ENCODE peak calls at places on chromosomes 3 and 15, in five cellular contexts. One of them, this sample, is unnamed.

GRCh38 chr3:31890742-31891469 is 90.2 kb downstream of the OSBPL10 start:
- DNase-seq in IMR-90: no peak
- DNase-seq in PC-9: no peak
- DNase-seq in activated naive CD8-positive, alpha-beta T cell treated with anti-CD3 and anti-CD28 coated beads, Interleukin-2, amount 50 U/mL, for 24 hours: no peak
- DNase-seq in fibroblast of pulmonary artery: no peak
- DNase-seq in this sample: no peak

GRCh38 chr15:31487811-31488436 is 161.3 kb downstream of the KLF13 start:
- DNase-seq in PC-9: no peak
- DNase-seq in activated naive CD8-positive, alpha-beta T cell treated with anti-CD3 and anti-CD28 coated beads, Interleukin-2, amount 50 U/mL, for 24 hours: peak
- DNase-seq in fibroblast of pulmonary artery: peak
- DNase-seq in IMR-90: peak
- DNase-seq in this sample: no peak

GRCh38 chr3:161503271-161503670 is 6.7 kb downstream of the OTOL1 start:
- DNase-seq in fibroblast of pulmonary artery: no peak
- DNase-seq in PC-9: no peak
- DNase-seq in activated naive CD8-positive, alpha-beta T cell treated with anti-CD3 and anti-CD28 coated beads, Interleukin-2, amount 50 U/mL, for 24 hours: no peak
- DNase-seq in IMR-90: no peak
- DNase-seq in this sample: no peak

GRCh38 chr3:137110392-137110996 is 152.7 kb downstream of the IL20RB start:
- DNase-seq in PC-9: no peak
- DNase-seq in IMR-90: peak
- DNase-seq in fibroblast of pulmonary artery: peak
- DNase-seq in activated naive CD8-positive, alpha-beta T cell treated with anti-CD3 and anti-CD28 coated beads, Interleukin-2, amount 50 U/mL, for 24 hours: no peak
- DNase-seq in this sample: no peak

GRCh38 chr3:33855884-33856546 is 57.6 kb downstream of the PDCD6IP start:
- DNase-seq in activated naive CD8-positive, alpha-beta T cell treated with anti-CD3 and anti-CD28 coated beads, Interleukin-2, amount 50 U/mL, for 24 hours: no peak
- DNase-seq in IMR-90: no peak
- DNase-seq in fibroblast of pulmonary artery: peak
- DNase-seq in PC-9: no peak
- DNase-seq in this sample: no peak

GRCh38 chr15:69723404-69724097 is 270.9 kb downstream of the RPLP1 start:
- DNase-seq in PC-9: no peak
- DNase-seq in fibroblast of pulmonary artery: no peak
- DNase-seq in activated naive CD8-positive, alpha-beta T cell treated with anti-CD3 and anti-CD28 coated beads, Interleukin-2, amount 50 U/mL, for 24 hours: no peak
- DNase-seq in IMR-90: no peak
- DNase-seq in this sample: peak

GRCh38 chr3:170196833-170197232 is 15.3 kb upstream of the PHC3 start:
- DNase-seq in activated naive CD8-positive, alpha-beta T cell treated with anti-CD3 and anti-CD28 coated beads, Interleukin-2, amount 50 U/mL, for 24 hours: no peak
- DNase-seq in PC-9: peak
- DNase-seq in fibroblast of pulmonary artery: no peak
- DNase-seq in IMR-90: peak
- DNase-seq in this sample: no peak

GRCh38 chr15:70385052-70385451 is 287.3 kb upstream of the TLE3 start:
- DNase-seq in PC-9: no peak
- DNase-seq in IMR-90: no peak
- DNase-seq in fibroblast of pulmonary artery: no peak
- DNase-seq in activated naive CD8-positive, alpha-beta T cell treated with anti-CD3 and anti-CD28 coated beads, Interleukin-2, amount 50 U/mL, for 24 hours: no peak
- DNase-seq in this sample: no peak

GRCh38 chr15:91561371-91562100 is 292.0 kb upstream of the SLCO3A1 start:
- DNase-seq in IMR-90: peak
- DNase-seq in activated naive CD8-positive, alpha-beta T cell treated with anti-CD3 and anti-CD28 coated beads, Interleukin-2, amount 50 U/mL, for 24 hours: no peak
- DNase-seq in fibroblast of pulmonary artery: peak
- DNase-seq in PC-9: peak
- DNase-seq in this sample: no peak

GRCh38 chr3:46922871-46923558 is 45.5 kb downstream of the PTH1R start:
- DNase-seq in fibroblast of pulmonary artery: no peak
- DNase-seq in IMR-90: no peak
- DNase-seq in activated naive CD8-positive, alpha-beta T cell treated with anti-CD3 and anti-CD28 coated beads, Interleukin-2, amount 50 U/mL, for 24 hours: no peak
- DNase-seq in PC-9: no peak
- DNase-seq in this sample: peak

GRCh38 chr3:4703054-4703480 is 209.9 kb downstream of the ITPR1 start:
- DNase-seq in PC-9: no peak
- DNase-seq in fibroblast of pulmonary artery: peak
- DNase-seq in IMR-90: peak
- DNase-seq in activated naive CD8-positive, alpha-beta T cell treated with anti-CD3 and anti-CD28 coated beads, Interleukin-2, amount 50 U/mL, for 24 hours: no peak
- DNase-seq in this sample: no peak

GRCh38 chr3:42066516-42067181 is 24.5 kb upstream of the TRAK1 start:
- DNase-seq in fibroblast of pulmonary artery: peak
- DNase-seq in IMR-90: peak
- DNase-seq in activated naive CD8-positive, alpha-beta T cell treated with anti-CD3 and anti-CD28 coated beads, Interleukin-2, amount 50 U/mL, for 24 hours: no peak
- DNase-seq in PC-9: no peak
- DNase-seq in this sample: no peak

GRCh38 chr3:126125781-126126251 is 41.9 kb upstream of the SLC41A3 start:
- DNase-seq in IMR-90: no peak
- DNase-seq in PC-9: no peak
- DNase-seq in fibroblast of pulmonary artery: no peak
- DNase-seq in activated naive CD8-positive, alpha-beta T cell treated with anti-CD3 and anti-CD28 coated beads, Interleukin-2, amount 50 U/mL, for 24 hours: no peak
- DNase-seq in this sample: peak

GRCh38 chr3:141285570-141285969 is 53.9 kb downstream of the PXYLP1 start:
- DNase-seq in fibroblast of pulmonary artery: no peak
- DNase-seq in activated naive CD8-positive, alpha-beta T cell treated with anti-CD3 and anti-CD28 coated beads, Interleukin-2, amount 50 U/mL, for 24 hours: no peak
- DNase-seq in PC-9: no peak
- DNase-seq in IMR-90: no peak
- DNase-seq in this sample: no peak

GRCh38 chr3:17014286-17014685 is 129.5 kb downstream of the PLCL2 start:
- DNase-seq in activated naive CD8-positive, alpha-beta T cell treated with anti-CD3 and anti-CD28 coated beads, Interleukin-2, amount 50 U/mL, for 24 hours: no peak
- DNase-seq in IMR-90: no peak
- DNase-seq in fibroblast of pulmonary artery: no peak
- DNase-seq in PC-9: no peak
- DNase-seq in this sample: no peak

GRCh38 chr15:71275566-71276354 is 160.5 kb downstream of the THSD4 start:
- DNase-seq in PC-9: no peak
- DNase-seq in fibroblast of pulmonary artery: no peak
- DNase-seq in activated naive CD8-positive, alpha-beta T cell treated with anti-CD3 and anti-CD28 coated beads, Interleukin-2, amount 50 U/mL, for 24 hours: no peak
- DNase-seq in IMR-90: no peak
- DNase-seq in this sample: no peak

GRCh38 chr3:50604110-50604621 is 7.4 kb downstream of the CISH start:
- DNase-seq in IMR-90: no peak
- DNase-seq in fibroblast of pulmonary artery: no peak
- DNase-seq in activated naive CD8-positive, alpha-beta T cell treated with anti-CD3 and anti-CD28 coated beads, Interleukin-2, amount 50 U/mL, for 24 hours: peak
- DNase-seq in PC-9: no peak
- DNase-seq in this sample: no peak

GRCh38 chr15:81378438-81378837 is 4.4 kb upstream of the TMC3 start:
- DNase-seq in fibroblast of pulmonary artery: no peak
- DNase-seq in activated naive CD8-positive, alpha-beta T cell treated with anti-CD3 and anti-CD28 coated beads, Interleukin-2, amount 50 U/mL, for 24 hours: no peak
- DNase-seq in IMR-90: no peak
- DNase-seq in PC-9: no peak
- DNase-seq in this sample: no peak

GRCh38 chr3:138356666-138357409 is 8.5 kb downstream of the MRAS start:
- DNase-seq in IMR-90: no peak
- DNase-seq in fibroblast of pulmonary artery: no peak
- DNase-seq in activated naive CD8-positive, alpha-beta T cell treated with anti-CD3 and anti-CD28 coated beads, Interleukin-2, amount 50 U/mL, for 24 hours: no peak
- DNase-seq in PC-9: no peak
- DNase-seq in this sample: no peak

GRCh38 chr3:107796786-107797185 is 274.0 kb downstream of the BBX start:
- DNase-seq in activated naive CD8-positive, alpha-beta T cell treated with anti-CD3 and anti-CD28 coated beads, Interleukin-2, amount 50 U/mL, for 24 hours: no peak
- DNase-seq in IMR-90: peak
- DNase-seq in fibroblast of pulmonary artery: peak
- DNase-seq in PC-9: peak
- DNase-seq in this sample: no peak

GRCh38 chr3:169241575-169241927 is 422.0 kb downstream of the MECOM start:
- DNase-seq in IMR-90: peak
- DNase-seq in fibroblast of pulmonary artery: peak
- DNase-seq in activated naive CD8-positive, alpha-beta T cell treated with anti-CD3 and anti-CD28 coated beads, Interleukin-2, amount 50 U/mL, for 24 hours: no peak
- DNase-seq in PC-9: no peak
- DNase-seq in this sample: no peak

GRCh38 chr15:99454941-99455795 is 110.6 kb upstream of the MEF2A start:
- DNase-seq in PC-9: peak
- DNase-seq in fibroblast of pulmonary artery: peak
- DNase-seq in IMR-90: peak
- DNase-seq in activated naive CD8-positive, alpha-beta T cell treated with anti-CD3 and anti-CD28 coated beads, Interleukin-2, amount 50 U/mL, for 24 hours: no peak
- DNase-seq in this sample: peak

GRCh38 chr3:13501056-13501455 is 20.9 kb downstream of the HDAC11 start:
- DNase-seq in IMR-90: no peak
- DNase-seq in fibroblast of pulmonary artery: no peak
- DNase-seq in activated naive CD8-positive, alpha-beta T cell treated with anti-CD3 and anti-CD28 coated beads, Interleukin-2, amount 50 U/mL, for 24 hours: no peak
- DNase-seq in PC-9: no peak
- DNase-seq in this sample: no peak

GRCh38 chr3:161305095-161305991 is 66.0 kb downstream of the SPTSSB start:
- DNase-seq in IMR-90: peak
- DNase-seq in fibroblast of pulmonary artery: peak
- DNase-seq in PC-9: no peak
- DNase-seq in activated naive CD8-positive, alpha-beta T cell treated with anti-CD3 and anti-CD28 coated beads, Interleukin-2, amount 50 U/mL, for 24 hours: no peak
- DNase-seq in this sample: no peak

GRCh38 chr15:77584201-77584600 is 48.5 kb downstream of the LINGO1 start:
- DNase-seq in PC-9: no peak
- DNase-seq in fibroblast of pulmonary artery: no peak
- DNase-seq in activated naive CD8-positive, alpha-beta T cell treated with anti-CD3 and anti-CD28 coated beads, Interleukin-2, amount 50 U/mL, for 24 hours: no peak
- DNase-seq in IMR-90: no peak
- DNase-seq in this sample: no peak

GRCh38 chr3:11764931-11765363 is 81.7 kb downstream of the TAMM41 start:
- DNase-seq in IMR-90: peak
- DNase-seq in activated naive CD8-positive, alpha-beta T cell treated with anti-CD3 and anti-CD28 coated beads, Interleukin-2, amount 50 U/mL, for 24 hours: peak
- DNase-seq in fibroblast of pulmonary artery: peak
- DNase-seq in PC-9: peak
- DNase-seq in this sample: no peak

GRCh38 chr3:149717391-149718056 is 34.8 kb downstream of the COMMD2 start:
- DNase-seq in activated naive CD8-positive, alpha-beta T cell treated with anti-CD3 and anti-CD28 coated beads, Interleukin-2, amount 50 U/mL, for 24 hours: peak
- DNase-seq in IMR-90: peak
- DNase-seq in fibroblast of pulmonary artery: peak
- DNase-seq in PC-9: peak
- DNase-seq in this sample: no peak

GRCh38 chr15:59255647-59256380 is 49.2 kb downstream of the LDHAL6B start:
- DNase-seq in activated naive CD8-positive, alpha-beta T cell treated with anti-CD3 and anti-CD28 coated beads, Interleukin-2, amount 50 U/mL, for 24 hours: peak
- DNase-seq in fibroblast of pulmonary artery: no peak
- DNase-seq in PC-9: peak
- DNase-seq in IMR-90: peak
- DNase-seq in this sample: no peak

GRCh38 chr3:184703657-184704056 is 8.2 kb downstream of the MAGEF1 start:
- DNase-seq in IMR-90: no peak
- DNase-seq in fibroblast of pulmonary artery: no peak
- DNase-seq in PC-9: no peak
- DNase-seq in activated naive CD8-positive, alpha-beta T cell treated with anti-CD3 and anti-CD28 coated beads, Interleukin-2, amount 50 U/mL, for 24 hours: no peak
- DNase-seq in this sample: no peak

GRCh38 chr3:100042144-100042543 is 72.2 kb downstream of the FILIP1L start:
- DNase-seq in IMR-90: peak
- DNase-seq in fibroblast of pulmonary artery: peak
- DNase-seq in activated naive CD8-positive, alpha-beta T cell treated with anti-CD3 and anti-CD28 coated beads, Interleukin-2, amount 50 U/mL, for 24 hours: no peak
- DNase-seq in PC-9: peak
- DNase-seq in this sample: no peak

GRCh38 chr3:11716576-11717250 is 73.0 kb upstream of the VGLL4 start:
- DNase-seq in PC-9: no peak
- DNase-seq in IMR-90: no peak
- DNase-seq in activated naive CD8-positive, alpha-beta T cell treated with anti-CD3 and anti-CD28 coated beads, Interleukin-2, amount 50 U/mL, for 24 hours: no peak
- DNase-seq in fibroblast of pulmonary artery: no peak
- DNase-seq in this sample: no peak

GRCh38 chr15:52788099-52788986 is 1.8 kb downstream of the ONECUT1 start:
- DNase-seq in fibroblast of pulmonary artery: no peak
- DNase-seq in activated naive CD8-positive, alpha-beta T cell treated with anti-CD3 and anti-CD28 coated beads, Interleukin-2, amount 50 U/mL, for 24 hours: no peak
- DNase-seq in PC-9: no peak
- DNase-seq in IMR-90: no peak
- DNase-seq in this sample: no peak

GRCh38 chr3:57004154-57004730 is 56.2 kb upstream of the SPATA12 start:
- DNase-seq in fibroblast of pulmonary artery: no peak
- DNase-seq in IMR-90: no peak
- DNase-seq in PC-9: no peak
- DNase-seq in activated naive CD8-positive, alpha-beta T cell treated with anti-CD3 and anti-CD28 coated beads, Interleukin-2, amount 50 U/mL, for 24 hours: no peak
- DNase-seq in this sample: no peak

GRCh38 chr15:75620776-75621536 is 4.6 kb downstream of the SNUPN start:
- DNase-seq in IMR-90: peak
- DNase-seq in fibroblast of pulmonary artery: peak
- DNase-seq in activated naive CD8-positive, alpha-beta T cell treated with anti-CD3 and anti-CD28 coated beads, Interleukin-2, amount 50 U/mL, for 24 hours: no peak
- DNase-seq in PC-9: no peak
- DNase-seq in this sample: peak

GRCh38 chr3:55191911-55192787 is 264.3 kb upstream of the LRTM1 start:
- DNase-seq in activated naive CD8-positive, alpha-beta T cell treated with anti-CD3 and anti-CD28 coated beads, Interleukin-2, amount 50 U/mL, for 24 hours: no peak
- DNase-seq in fibroblast of pulmonary artery: peak
- DNase-seq in IMR-90: peak
- DNase-seq in PC-9: peak
- DNase-seq in this sample: no peak

GRCh38 chr3:149145361-149145760 is 15.9 kb downstream of the HPS3 start:
- DNase-seq in activated naive CD8-positive, alpha-beta T cell treated with anti-CD3 and anti-CD28 coated beads, Interleukin-2, amount 50 U/mL, for 24 hours: no peak
- DNase-seq in IMR-90: no peak
- DNase-seq in fibroblast of pulmonary artery: no peak
- DNase-seq in PC-9: no peak
- DNase-seq in this sample: no peak

GRCh38 chr15:73755481-73755880 is 2.3 kb upstream of the INSYN1 start:
- DNase-seq in PC-9: no peak
- DNase-seq in activated naive CD8-positive, alpha-beta T cell treated with anti-CD3 and anti-CD28 coated beads, Interleukin-2, amount 50 U/mL, for 24 hours: no peak
- DNase-seq in fibroblast of pulmonary artery: no peak
- DNase-seq in IMR-90: no peak
- DNase-seq in this sample: no peak

GRCh38 chr15:44715142-44715796 is 4.0 kb downstream of the B2M start:
- DNase-seq in PC-9: no peak
- DNase-seq in fibroblast of pulmonary artery: no peak
- DNase-seq in activated naive CD8-positive, alpha-beta T cell treated with anti-CD3 and anti-CD28 coated beads, Interleukin-2, amount 50 U/mL, for 24 hours: no peak
- DNase-seq in IMR-90: no peak
- DNase-seq in this sample: no peak

GRCh38 chr3:52237659-52238172 is 1.2 kb downstream of the TWF2 start:
- DNase-seq in PC-9: peak
- DNase-seq in fibroblast of pulmonary artery: peak
- DNase-seq in IMR-90: peak
- DNase-seq in activated naive CD8-positive, alpha-beta T cell treated with anti-CD3 and anti-CD28 coated beads, Interleukin-2, amount 50 U/mL, for 24 hours: no peak
- DNase-seq in this sample: peak

This sample was measured in cardiac septum.